ENCODE peak calls at places on chromosome 15, in four cellular contexts. G is astrocyte, B is A673, P is esophagus squamous epithelium. A is an unnamed sample. For H3K27me3, the result is how much of the 10 kb centered on the place peaks cover.

GRCh38 chr15:85879334-85880163 is 84.8 kb upstream of the KLHL25 start:
- DNase-seq in G (no peak), B (peak), P (no peak), A (no peak)

GRCh38 chr15:69987492-69988482 is 109.9 kb downstream of the TLE3 start:
- DNase-seq in G (no peak), B (no peak), P (no peak), A (no peak)

GRCh38 chr15:82543155-82543554 is 2.9 kb upstream of the RPS17 start:
- DNase-seq in G (peak), B (no peak), P (no peak), A (no peak)

GRCh38 chr15:43954181-43954621 is 127.4 kb downstream of the WDR76 start:
- DNase-seq in G (peak), B (no peak), P (no peak), A (peak)

GRCh38 chr15:34031987-34032760 is 6.8 kb downstream of the AVEN start:
- DNase-seq in G (no peak), B (no peak), P (no peak), A (no peak)

GRCh38 chr15:65286069-65286703 is 497 bp downstream of the PARP16 start:
- DNase-seq in G (peak), B (peak), P (no peak), A (no peak)

GRCh38 chr15:76844096-76844495 is 61.0 kb downstream of the SCAPER start:
- DNase-seq in G (peak), B (peak), P (no peak), A (no peak)

GRCh38 chr15:51884517-51885236 is 55.2 kb downstream of the TMOD3 start:
- DNase-seq in G (peak), B (peak), P (no peak), A (no peak)

GRCh38 chr15:33068007-33068441 is 126.5 kb downstream of the FMN1 start:
- DNase-seq in G (no peak), B (no peak), P (no peak), A (peak)

DNA sequence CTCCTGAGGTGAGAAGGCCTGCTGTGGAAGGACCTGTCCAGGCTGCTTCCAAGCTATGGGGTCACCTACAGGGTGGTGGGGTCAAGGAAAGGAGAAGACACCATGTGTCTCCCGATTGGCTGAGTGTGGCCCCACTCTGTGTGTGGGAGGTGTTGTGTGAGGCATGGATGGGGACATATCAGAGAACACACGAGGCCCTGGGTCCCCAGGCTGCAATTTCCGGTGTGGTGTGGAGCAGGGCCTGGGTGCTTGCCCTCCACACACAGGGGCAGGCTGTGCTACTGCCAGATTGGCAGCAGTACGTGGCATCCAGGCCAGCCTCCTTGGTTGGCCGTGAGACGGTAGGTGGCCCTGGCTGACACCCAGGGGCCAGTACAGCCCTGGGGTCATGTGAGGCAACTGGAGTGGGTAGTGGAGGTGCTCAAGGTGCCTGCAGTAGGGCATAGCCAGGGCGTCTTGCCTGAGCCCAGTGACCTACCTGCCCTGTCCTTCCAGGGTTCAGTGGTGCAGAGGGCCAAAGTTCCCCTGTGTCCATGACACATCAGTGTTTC is 233.8 kb downstream of the SNRPN start:
- DNase-seq in G (no peak), B (no peak), P (no peak), A (no peak)
- H3K27me3 ChIP-seq in G (under half), B (under half), P (under half), A (under half)

GRCh38 chr15:41890050-41890690 is 3.7 kb downstream of the SPTBN5 start:
- DNase-seq in G (no peak), B (no peak), P (no peak), A (no peak)
- TF ChIP-seq CTCF in G (no peak), B (no peak), P (no peak), A (no peak)

DNA sequence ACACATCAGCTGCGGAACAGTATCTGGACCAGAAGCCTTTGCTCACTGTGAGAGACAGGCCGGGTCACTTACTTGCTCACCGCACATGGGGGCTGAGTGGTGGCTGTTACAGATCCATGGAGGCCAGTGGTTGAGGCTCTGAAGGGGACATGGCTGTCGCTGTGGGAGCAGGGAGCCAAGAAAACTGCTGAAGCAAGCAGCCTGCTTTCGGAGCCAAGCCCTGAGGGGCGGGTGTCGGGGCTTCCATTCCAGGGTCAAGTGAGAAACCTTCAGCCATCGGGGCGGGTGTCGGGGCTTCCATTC is 42.3 kb upstream of the ADAMTS17 start:
- DNase-seq in G (no peak), B (no peak), P (no peak), A (no peak)
- H3K27me3 ChIP-seq in G (under half), B (under half), P (under half), A (under half)

GRCh38 chr15:62647195-62647865 is 395.2 kb upstream of the TPM1 start:
- DNase-seq in G (peak), B (peak), P (no peak), A (no peak)

GRCh38 chr15:62649793-62650420 is 392.6 kb upstream of the TPM1 start:
- DNase-seq in G (peak), B (no peak), P (no peak), A (no peak)

GRCh38 chr15:62653122-62653521 is 389.4 kb upstream of the TPM1 start:
- DNase-seq in G (no peak), B (no peak), P (no peak), A (no peak)

GRCh38 chr15:62644874-62645755 is 397.4 kb upstream of the TPM1 start:
- DNase-seq in G (peak), B (no peak), P (no peak), A (no peak)

GRCh38 chr15:62648954-62649353 is 393.6 kb upstream of the TPM1 start:
- DNase-seq in G (no peak), B (peak), P (no peak), A (no peak)
- TF ChIP-seq CTCF in G (no peak), B (peak), P (no peak), A (peak)

GRCh38 chr15:26873846-26874245 is 7.0 kb downstream of the GABRA5 start:
- DNase-seq in G (peak), B (no peak), P (no peak), A (peak)
- H3K27me3 ChIP-seq in G (under half), B (under half), P (under half), A (under half)

GRCh38 chr15:56804279-56804678 is 71.0 kb upstream of the ZNF280D start:
- DNase-seq in G (no peak), B (peak), P (no peak), A (no peak)
- TF ChIP-seq CTCF in G (no peak), B (no peak), P (no peak), A (no peak)